ENCODE peak calls at places on chromosomes 1 and 21, in seven cellular contexts. F is pancreas; K is breast epithelium; H is heart right ventricle; M is CD8-positive, alpha-beta T cell; T is HFF-Myc; S is ovary. R is an unnamed sample.

GRCh38 chr1:86757272-86757984 is 53.1 kb downstream of the SH3GLB1 start:
- DNase-seq in T (no peak), S (no peak), K (no peak), H (no peak), M (no peak), F (no peak), R (no peak)

GRCh38 chr1:191348328-191348727 is 809.9 kb upstream of the RGS18 start:
- DNase-seq in M (no peak), H (no peak), F (no peak), K (no peak), S (no peak), T (no peak), R (no peak)

GRCh38 chr1:27364696-27365371 is 1.9 kb downstream of the MAP3K6 start:
- DNase-seq in F (no peak), S (no peak), M (no peak), H (no peak), T (no peak), K (no peak), R (no peak)

GRCh38 chr1:217134857-217135568 is 411.8 kb upstream of the ESRRG start:
- DNase-seq in M (no peak), T (no peak), K (no peak), H (peak), S (no peak), F (no peak), R (no peak)

GRCh38 chr1:96747565-96747964 is 26.0 kb downstream of the PTBP2 start:
- DNase-seq in F (no peak), H (no peak), S (no peak), M (no peak), K (no peak), T (no peak), R (no peak)

GRCh38 chr1:71753746-71754145 is 528.6 kb downstream of the NEGR1 start:
- DNase-seq in M (no peak), K (no peak), H (no peak), F (no peak), T (no peak), S (no peak), R (no peak)

GRCh38 chr1:99756598-99756997 is 9.8 kb downstream of the FRRS1 start:
- DNase-seq in S (no peak), K (no peak), M (no peak), T (no peak), F (no peak), H (no peak), R (no peak)

GRCh38 chr1:155022927-155023236 is 10.7 kb downstream of the DCST2 start:
- DNase-seq in F (no peak), H (no peak), T (no peak), M (no peak), K (no peak), S (peak), R (peak)

GRCh38 chr1:67832737-67833594 is at the start of gene GNG12:
- DNase-seq in H (peak), S (peak), K (peak), F (peak), M (no peak), T (no peak), R (no peak)

GRCh38 chr1:1385931-1386330 is 10.9 kb upstream of the AURKAIP1 start:
- DNase-seq in H (no peak), K (no peak), M (no peak), S (no peak), F (no peak), T (no peak), R (no peak)

GRCh38 chr1:180527270-180527669 is 24.9 kb upstream of the ACBD6 start:
- DNase-seq in K (no peak), T (no peak), F (no peak), M (no peak), H (no peak), S (no peak), R (no peak)

GRCh38 chr1:30965914-30966313 is 57.4 kb upstream of the SDC3 start:
- DNase-seq in M (no peak), T (no peak), S (no peak), F (no peak), H (no peak), K (no peak), R (no peak)

GRCh38 chr1:160664573-160665051 is 17.8 kb upstream of the SLAMF1 start:
- DNase-seq in M (no peak), T (no peak), S (no peak), K (no peak), F (no peak), H (no peak), R (no peak)

GRCh38 chr1:91427741-91428140 is 23.1 kb upstream of the HFM1 start:
- DNase-seq in K (no peak), F (no peak), S (no peak), H (no peak), T (no peak), M (no peak), R (no peak)

GRCh38 chr1:52139817-52140540 is 1.9 kb upstream of the ZFYVE9 start:
- DNase-seq in M (no peak), H (no peak), S (no peak), F (no peak), K (no peak), T (peak), R (no peak)

GRCh38 chr1:119005870-119006405 is 17.8 kb upstream of the TBX15 start:
- DNase-seq in S (no peak), H (no peak), K (no peak), T (no peak), M (no peak), F (no peak), R (no peak)

GRCh38 chr1:21781971-21782867 is 730 bp downstream of the USP48 start:
- DNase-seq in T (no peak), S (no peak), H (no peak), F (no peak), K (peak), M (peak), R (no peak)

GRCh38 chr1:199859525-199859924 is 168.0 kb upstream of the NR5A2 start:
- DNase-seq in S (no peak), H (no peak), T (peak), K (no peak), M (no peak), F (no peak), R (no peak)

GRCh38 chr1:41044197-41044596 is 22.7 kb upstream of the SLFNL1 start:
- DNase-seq in H (no peak), M (no peak), K (no peak), T (no peak), F (no peak), S (no peak), R (peak)

GRCh38 chr1:243447342-243447741 is 191.5 kb downstream of the SDCCAG8 start:
- DNase-seq in S (peak), K (no peak), F (no peak), H (no peak), M (no peak), T (no peak), R (no peak)

DNA sequence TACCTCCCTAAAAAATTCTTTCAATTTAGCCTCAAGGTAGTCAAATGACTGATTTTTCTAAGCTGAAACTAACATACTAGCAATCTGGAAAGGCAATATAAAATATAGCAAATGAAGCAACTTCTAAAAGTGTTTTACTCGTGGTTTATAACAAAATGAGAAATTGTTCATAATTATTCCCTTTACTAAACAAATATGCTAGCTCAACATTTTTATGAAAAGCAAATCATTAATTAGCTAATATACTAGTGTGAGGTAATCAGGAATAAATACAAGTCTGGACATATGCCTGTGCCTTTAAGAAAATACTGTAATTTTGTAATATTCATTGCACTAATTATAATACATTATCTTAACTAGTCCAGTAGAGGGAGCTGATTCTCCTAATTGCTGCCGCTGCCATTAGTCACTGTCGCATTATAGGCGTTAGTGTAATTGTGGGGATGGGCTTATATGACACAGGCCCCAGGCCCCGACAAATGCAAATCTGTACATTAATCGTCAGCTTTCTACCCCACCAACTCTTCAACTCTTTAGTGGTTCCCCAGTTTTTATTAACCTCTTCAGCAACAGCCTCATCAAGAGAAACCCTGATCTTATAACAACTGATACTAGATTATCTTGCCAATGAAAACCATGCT is 160.9 kb downstream of the GABPA start:
- DNase-seq in M (no peak), T (no peak), H (no peak), S (no peak), F (no peak), K (no peak), R (no peak)
- TF ChIP-seq CTCF in M (peak), T (peak), H (peak), S (peak), F (peak), K (peak), R (peak)

GRCh38 chr1:66598670-66599069 is 64.7 kb downstream of the SGIP1 start:
- DNase-seq in S (no peak), M (no peak), H (no peak), F (no peak), K (no peak), T (peak), R (no peak)
- H3K4me3 ChIP-seq in S (no peak), M (no peak), H (no peak), F (no peak), K (no peak), T (no peak), R (no peak)

DNA sequence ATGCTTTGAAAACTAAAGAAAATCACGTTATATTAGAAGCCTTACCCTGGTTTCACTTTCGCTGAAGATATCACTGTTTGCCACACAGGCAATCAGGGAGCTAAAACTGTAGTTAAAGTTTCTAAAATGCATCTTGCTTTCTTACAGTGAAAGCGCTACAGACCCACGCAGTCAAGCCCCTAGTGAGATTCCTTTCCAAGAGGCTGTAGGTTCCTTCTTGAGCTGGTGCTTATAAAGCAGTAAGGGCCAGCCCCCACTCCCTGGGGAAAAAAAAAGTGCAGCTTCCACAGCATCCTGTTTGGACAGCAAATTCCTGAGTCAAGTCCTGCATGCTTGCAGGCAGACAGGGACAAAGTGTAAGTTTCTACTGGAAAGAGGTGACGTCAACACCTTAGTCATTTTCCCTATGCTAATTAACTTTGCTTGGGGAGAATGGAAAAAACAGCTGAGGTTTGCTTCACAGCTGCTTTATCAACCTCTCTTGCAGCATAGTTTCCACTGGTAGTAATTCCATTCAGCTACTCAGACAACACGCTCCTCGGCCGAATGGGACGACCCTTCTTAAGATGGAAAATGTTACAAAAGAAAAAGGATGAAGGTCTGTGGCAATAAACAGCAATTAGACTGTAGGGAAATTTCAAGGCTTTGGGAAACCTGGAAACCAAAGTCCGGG is 14.7 kb upstream of the KCNE1 start:
- DNase-seq in F (peak), T (peak), S (peak), H (no peak), M (no peak), K (no peak), R (peak)
- TF ChIP-seq CTCF in F (no peak), T (no peak), S (no peak), H (no peak), M (no peak), K (peak), R (no peak)

GRCh38 chr1:23188434-23188884 is 19.8 kb upstream of the LUZP1 start:
- DNase-seq in M (no peak), F (no peak), H (no peak), S (no peak), T (no peak), K (no peak), R (no peak)
- H3K4me3 ChIP-seq in M (no peak), F (no peak), H (no peak), S (no peak), T (no peak), K (no peak), R (no peak)

DNA sequence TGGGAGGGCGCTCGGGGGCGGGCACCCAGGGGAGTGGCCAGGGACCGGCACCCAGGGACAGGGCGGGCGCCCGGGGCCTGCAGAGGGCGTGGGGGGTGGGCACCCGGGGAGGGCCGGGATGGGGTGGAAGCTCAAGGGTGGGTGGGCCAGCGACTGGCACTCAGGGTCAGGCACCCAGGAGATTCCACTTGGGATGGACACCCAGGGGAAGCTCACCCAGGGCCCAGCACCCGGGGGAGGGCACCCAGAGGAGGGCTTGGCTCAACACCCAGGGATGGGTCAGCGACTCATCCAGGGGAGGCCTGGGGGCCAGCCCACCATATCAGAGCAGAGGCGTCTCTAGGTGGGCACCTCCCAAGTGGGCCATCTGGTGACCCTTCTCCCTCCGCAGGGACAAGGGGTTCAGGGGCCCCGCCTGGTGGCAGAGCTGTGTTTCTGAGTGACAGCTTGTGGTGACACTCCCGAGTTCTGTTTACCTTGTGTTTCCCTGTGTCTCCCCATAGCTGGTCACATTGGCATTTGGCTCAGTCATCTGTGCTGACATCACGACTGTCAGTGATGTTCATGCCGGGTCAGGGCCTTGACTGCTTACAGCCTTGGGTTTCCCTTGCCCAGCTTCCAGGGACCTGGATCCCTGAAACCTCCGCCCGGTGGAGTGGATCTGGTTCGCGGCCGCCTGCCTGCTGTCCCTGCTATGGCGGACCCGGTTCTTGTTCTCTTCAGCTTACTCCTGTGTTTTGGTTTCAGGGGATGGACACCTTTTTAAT is 749 bp downstream of the IBA57 start:
- DNase-seq in F (no peak), T (peak), H (peak), K (peak), S (peak), M (peak), R (peak)
- TF ChIP-seq CTCF in F (no peak), T (peak), H (peak), K (peak), S (peak), M (peak), R (peak)

GRCh38 chr1:19250629-19251304 is 557 bp downstream of the EMC1 start:
- DNase-seq in T (no peak), H (no peak), S (no peak), K (no peak), F (no peak), M (no peak), R (no peak)
- H3K4me3 ChIP-seq in T (peak), H (peak), S (peak), K (peak), F (peak), M (peak), R (peak)

GRCh38 chr21:45004481-45005263 is 64.8 kb downstream of the SLX9 start:
- DNase-seq in K (no peak), F (no peak), T (no peak), M (no peak), S (peak), H (peak), R (no peak)

GRCh38 chr21:45002381-45003204 is 62.8 kb downstream of the SLX9 start:
- DNase-seq in S (peak), H (peak), K (no peak), M (no peak), T (no peak), F (no peak), R (no peak)

GRCh38 chr21:45004059-45004422 is 64.2 kb downstream of the SLX9 start:
- DNase-seq in F (no peak), M (no peak), S (peak), H (peak), T (no peak), K (no peak), R (no peak)

GRCh38 chr21:45001134-45002095 is 61.6 kb downstream of the SLX9 start:
- DNase-seq in H (peak), F (no peak), M (no peak), K (peak), T (no peak), S (peak), R (peak)

DNA sequence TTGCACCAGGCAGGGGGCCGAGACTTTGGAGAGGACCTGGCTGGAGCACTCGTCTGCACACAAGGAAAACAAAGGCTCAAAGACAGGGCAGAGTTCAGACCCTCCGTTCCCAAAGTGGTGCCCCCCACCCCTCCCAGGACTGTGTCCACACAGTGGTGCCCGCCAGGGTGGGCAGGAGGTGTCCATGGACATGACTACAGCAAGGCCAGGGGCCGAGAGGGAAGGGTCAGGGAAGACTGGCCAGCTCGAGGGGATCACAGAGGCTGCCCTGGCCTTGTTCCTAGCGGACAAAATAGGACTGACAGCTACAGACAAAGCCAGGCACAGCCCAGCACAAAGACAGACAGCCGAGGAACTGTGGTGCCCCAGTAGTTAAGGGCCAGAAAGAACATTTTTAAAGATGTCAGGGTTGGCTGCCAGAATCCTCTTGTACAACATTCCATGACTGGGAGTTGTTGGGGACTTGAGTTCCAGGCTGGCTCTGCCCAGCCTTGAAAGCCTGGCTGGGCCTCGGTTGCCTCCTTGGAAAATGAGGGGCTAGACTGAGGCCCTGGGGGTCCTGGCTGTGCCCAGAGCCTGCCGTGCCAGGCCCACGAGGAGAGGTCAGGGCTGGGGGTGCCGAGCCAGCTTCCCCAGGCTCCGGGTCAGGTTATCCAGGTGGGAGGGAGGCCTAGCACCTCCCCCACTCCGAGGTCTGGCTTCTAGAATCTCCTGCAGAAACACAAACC is 63.7 kb downstream of the SLX9 start:
- DNase-seq in M (no peak), H (peak), K (no peak), S (peak), T (no peak), F (no peak), R (no peak)
- TF ChIP-seq CTCF in M (no peak), H (no peak), K (no peak), S (no peak), T (no peak), F (no peak), R (no peak)

DNA sequence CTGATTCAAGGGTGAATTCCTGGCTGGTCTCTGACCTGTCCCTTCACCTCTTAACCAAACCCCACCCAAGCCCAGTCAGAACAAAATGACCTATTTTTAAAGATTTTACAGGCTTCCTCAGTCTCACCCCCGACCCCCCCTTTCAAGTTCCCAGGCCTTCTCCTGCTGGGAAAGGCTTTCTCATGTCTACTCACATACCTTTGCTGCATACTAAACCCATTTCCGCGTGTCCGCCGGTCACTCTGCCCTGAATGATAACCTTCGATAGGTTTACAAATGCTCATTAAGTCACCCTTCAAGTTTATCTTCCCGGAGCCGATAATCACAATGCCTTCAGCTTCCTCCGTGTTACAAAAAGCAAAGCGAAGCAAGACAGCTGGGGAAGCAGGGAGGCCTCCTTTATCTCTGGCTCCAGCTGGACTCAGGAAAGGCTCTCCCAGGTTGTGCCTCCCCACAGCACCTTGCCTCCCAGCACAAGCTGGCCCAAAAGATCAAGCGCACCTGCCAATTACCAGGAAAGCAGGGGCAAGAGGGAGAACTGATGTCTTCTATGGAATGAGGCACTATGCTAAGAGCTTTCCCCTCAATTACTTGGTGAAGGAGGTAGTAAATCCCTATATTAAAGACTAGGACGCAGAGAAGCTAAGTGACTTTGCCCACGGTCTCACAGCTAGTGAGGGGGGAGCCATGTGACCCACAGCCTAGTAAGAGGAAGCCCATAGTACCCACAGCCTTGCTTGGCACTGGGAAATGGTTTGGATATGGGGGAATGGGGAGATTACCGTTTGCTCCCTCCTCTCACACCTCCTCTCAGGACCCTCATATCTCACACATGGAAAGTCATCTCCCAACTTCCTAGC is 15.9 kb downstream of the SMIM12 start:
- DNase-seq in F (no peak), H (no peak), S (no peak), K (no peak), M (no peak), T (no peak), R (no peak)
- H3K4me3 ChIP-seq in F (no peak), H (no peak), S (no peak), K (no peak), M (no peak), T (no peak), R (no peak)